ENCODE peak calls at places on chromosomes 6 and 20, in four cellular contexts. A is tibial artery; N is left ventricle myocardium inferior; T is CD8-positive, alpha-beta T cell. U is an unnamed sample.

GRCh38 chr6:54404791-54405190 is 96.5 kb downstream of the TINAG start:
- DNase-seq in A (no peak), N (no peak), T (no peak), U (no peak)

GRCh38 chr20:35007891-35008290 is 52.2 kb downstream of the MYH7B start:
- DNase-seq in A (no peak), N (no peak), T (no peak), U (peak; percentile 13)

GRCh38 chr6:99836471-99836870 is 157.6 kb downstream of the MCHR2 start:
- DNase-seq in A (no peak), N (no peak), T (no peak), U (no peak)

GRCh38 chr6:107629545-107630147 is 139.7 kb downstream of the SOBP start:
- DNase-seq in A (no peak), N (no peak), T (no peak), U (no peak)

GRCh38 chr6:158049055-158050028 is 67.7 kb downstream of the SYNJ2 start:
- DNase-seq in A (no peak), N (peak; percentile 6), T (no peak), U (no peak)

GRCh38 chr6:137903933-137904821 is 37.1 kb downstream of the TNFAIP3 start:
- DNase-seq in A (no peak), N (no peak), T (no peak), U (no peak)

GRCh38 chr6:125984311-125984710 is 2.0 kb upstream of the TRMT11 start:
- DNase-seq in A (no peak), N (no peak), T (no peak), U (no peak)

GRCh38 chr6:107419747-107420146 is 39.6 kb downstream of the PDSS2 start:
- DNase-seq in A (no peak), N (no peak), T (no peak), U (no peak)

GRCh38 chr6:5115168-5115567 is 30.0 kb downstream of the PPP1R3G start:
- DNase-seq in A (no peak), N (peak; percentile 34), T (no peak), U (no peak)

GRCh38 chr20:47111576-47111975 is 216.9 kb downstream of the EYA2 start:
- DNase-seq in A (no peak), N (no peak), T (no peak), U (no peak)

GRCh38 chr6:90811596-90812226 is 224.8 kb upstream of the MAP3K7 start:
- DNase-seq in A (no peak), N (no peak), T (no peak), U (no peak)

GRCh38 chr6:41428995-41429417 is 93.6 kb downstream of the NCR2 start:
- DNase-seq in A (peak; percentile 85), N (peak; percentile 44), T (no peak), U (peak; percentile 65)

GRCh38 chr6:139657121-139657520 is 282.7 kb upstream of the CITED2 start:
- DNase-seq in A (no peak), N (no peak), T (no peak), U (no peak)

GRCh38 chr6:56536536-56536935 is 106.2 kb downstream of the DST start:
- DNase-seq in A (no peak), N (no peak), T (no peak), U (no peak)
- H3K4me3 ChIP-seq in A (peak overlapping the region; percentile 78), N (no peak overlapping the region), T (no peak overlapping the region), U (no peak overlapping the region)

GRCh38 chr20:58188496-58188895 is 40.0 kb downstream of the ANKRD60 start:
- DNase-seq in A (no peak), N (no peak), T (no peak), U (no peak)
- TF ChIP-seq CTCF in A (no peak), N (no peak), T (no peak), U (no peak)

DNA sequence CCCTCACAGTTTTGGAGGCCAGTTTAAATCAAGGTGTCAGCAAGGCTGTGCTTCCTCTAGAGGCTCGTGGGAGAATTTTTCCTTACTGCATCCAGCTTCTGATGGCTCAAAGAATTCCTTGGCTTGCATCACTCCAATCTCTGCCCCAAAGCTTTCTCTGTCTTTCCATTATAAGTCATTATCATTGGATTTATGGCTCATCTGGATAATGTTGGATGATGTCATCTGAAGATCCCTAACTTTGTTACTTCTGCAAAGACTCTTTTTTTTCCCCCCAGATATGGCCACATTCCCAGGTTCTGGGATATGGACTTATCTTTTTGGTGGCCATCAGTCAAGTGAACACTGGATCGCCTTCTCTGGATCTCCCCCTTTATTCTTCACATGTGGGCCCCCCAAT is 146.3 kb upstream of the B3GAT2 start:
- DNase-seq in A (no peak), N (no peak), T (no peak), U (no peak)
- H3K27ac ChIP-seq in A (no peak overlapping the region), N (no peak overlapping the region), T (no peak overlapping the region), U (no peak overlapping the region)

DNA sequence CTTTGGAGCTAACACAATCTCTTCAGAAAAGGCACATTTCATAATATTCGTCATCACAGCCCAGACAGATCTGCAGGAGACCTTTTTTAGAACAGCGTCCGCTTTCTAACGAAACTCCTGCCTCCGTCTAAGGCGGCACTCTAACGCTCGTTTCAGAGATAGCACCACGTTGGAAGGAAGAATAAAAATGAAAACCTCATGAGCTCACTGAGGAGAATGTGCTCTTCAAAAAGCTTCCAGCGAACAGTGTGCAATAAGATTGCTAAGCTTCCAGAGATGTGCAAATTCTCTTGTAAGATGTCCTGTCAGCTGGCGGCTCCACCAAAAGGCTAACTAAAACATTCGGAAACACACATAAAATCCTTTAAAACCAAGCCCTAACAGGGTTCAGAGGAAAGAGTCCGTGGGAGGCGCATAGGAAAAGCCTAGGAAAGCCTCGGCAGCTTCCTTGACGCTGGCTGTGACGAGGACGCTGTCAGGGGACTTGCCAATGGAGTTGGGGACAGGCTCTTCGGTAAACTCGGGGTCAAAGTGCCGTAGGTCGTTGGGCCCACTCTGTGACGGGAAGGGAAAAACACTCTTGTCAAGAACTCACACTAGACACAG is 117.6 kb upstream of the SLC2A12 start:
- DNase-seq in A (no peak), N (no peak), T (no peak), U (peak; percentile 26)
- H3K4me3 ChIP-seq in A (peak overlapping the region; percentile 16), N (peak overlapping the region; percentile 86), T (no peak overlapping the region), U (no peak overlapping the region)

GRCh38 chr6:21597243-21597682 is 3.7 kb downstream of the SOX4 start:
- DNase-seq in A (no peak), N (no peak), T (no peak), U (no peak)

GRCh38 chr6:21595265-21595950 is 1.9 kb downstream of the SOX4 start:
- DNase-seq in A (peak; percentile 69), N (peak; percentile 29), T (no peak), U (peak; percentile 45)

GRCh38 chr6:21597706-21598273 is 4.2 kb downstream of the SOX4 start:
- DNase-seq in A (no peak), N (no peak), T (no peak), U (no peak)

GRCh38 chr6:21595951-21596378 is 2.4 kb downstream of the SOX4 start:
- DNase-seq in A (no peak), N (no peak), T (no peak), U (peak; percentile 42)

DNA sequence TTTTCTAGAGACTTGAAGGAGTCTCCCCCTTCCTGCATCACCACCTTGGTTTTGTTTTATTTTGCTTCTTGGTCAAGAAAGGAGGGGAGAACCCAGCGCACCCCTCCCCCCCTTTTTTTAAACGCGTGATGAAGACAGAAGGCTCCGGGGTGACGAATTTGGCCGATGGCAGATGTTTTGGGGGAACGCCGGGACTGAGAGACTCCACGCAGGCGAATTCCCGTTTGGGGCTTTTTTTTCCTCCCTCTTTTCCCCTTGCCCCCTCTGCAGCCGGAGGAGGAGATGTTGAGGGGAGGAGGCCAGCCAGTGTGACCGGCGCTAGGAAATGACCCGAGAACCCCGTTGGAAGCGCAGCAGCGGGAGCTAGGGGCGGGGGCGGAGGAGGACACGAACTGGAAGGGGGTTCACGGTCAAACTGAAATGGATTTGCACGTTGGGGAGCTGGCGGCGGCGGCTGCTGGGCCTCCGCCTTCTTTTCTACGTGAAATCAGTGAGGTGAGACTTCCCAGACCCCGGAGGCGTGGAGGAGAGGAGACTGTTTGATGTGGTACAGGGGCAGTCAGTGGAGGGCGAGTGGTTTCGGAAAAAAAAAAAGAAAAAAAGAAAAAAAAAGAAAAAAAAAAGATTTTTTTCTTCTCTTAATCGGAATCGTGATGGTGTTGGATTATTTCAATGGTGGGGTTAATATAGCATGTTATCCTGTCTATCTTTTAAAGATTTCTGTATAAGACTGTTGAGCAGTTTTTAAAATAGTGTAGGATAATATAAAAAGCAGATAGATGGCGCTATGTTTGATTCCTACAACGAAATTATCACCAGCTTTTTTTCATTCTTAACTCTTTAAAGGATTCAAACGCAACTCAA is 3.1 kb downstream of the SOX4 start:
- DNase-seq in A (peak; percentile 70), N (peak; percentile 47), T (peak; percentile 15), U (peak; percentile 55)
- TF ChIP-seq CTCF in A (peak; percentile 47), N (peak; percentile 75), T (peak; percentile 59), U (peak; percentile 53)

GRCh38 chr6:34679552-34680255 is 16.9 kb downstream of the ILRUN start:
- DNase-seq in A (no peak), N (no peak), T (no peak), U (no peak)
- H3K27ac ChIP-seq in A (peak overlapping the region; percentile 50), N (no peak overlapping the region), T (no peak overlapping the region), U (no peak overlapping the region)

GRCh38 chr20:20370087-20370575 is 2.2 kb downstream of the INSM1 start:
- DNase-seq in A (no peak), N (no peak), T (no peak), U (no peak)
- H3K4me3 ChIP-seq in A (no peak overlapping the region), N (peak overlapping the region; percentile 52), T (no peak overlapping the region), U (peak overlapping the region; percentile 9)

U was measured in testis.